ENCODE peak calls at places on chromosomes 6 and 20, in four cellular contexts. S, Q, X and Z are unnamed samples.

GRCh38 chr20:48648482-48649051 is 179.2 kb downstream of the PREX1 start:
- DNase-seq in S (no peak), X (no peak), Q (no peak), Z (no peak)

GRCh38 chr6:165983112-165984072 is 184.3 kb downstream of the TBXT start:
- DNase-seq in Q (no peak), X (no peak), S (no peak), Z (no peak)

GRCh38 chr6:100378576-100378975 is 86.1 kb downstream of the SIM1 start:
- DNase-seq in S (no peak), Q (no peak), X (peak; percentile 17), Z (no peak)

GRCh38 chr20:52493177-52493711 is 301.7 kb upstream of the ZFP64 start:
- DNase-seq in X (peak; percentile 49), Q (peak; percentile 41), S (no peak), Z (no peak)

GRCh38 chr20:43960231-43960630 is 45.6 kb downstream of the TOX2 start:
- DNase-seq in Q (no peak), S (no peak), X (no peak), Z (no peak)

GRCh38 chr6:166595949-166596348 is 9.5 kb upstream of the RAMACL start:
- DNase-seq in Q (no peak), X (no peak), S (no peak), Z (no peak)

GRCh38 chr6:154622618-154623336 is 110.4 kb upstream of the SCAF8 start:
- DNase-seq in S (no peak), X (no peak), Q (no peak), Z (no peak)

GRCh38 chr6:3162067-3162497 is 4.7 kb upstream of the TUBB2A start:
- DNase-seq in X (peak; percentile 76), S (no peak), Q (no peak), Z (no peak)

GRCh38 chr20:63009988-63010769 is 3.4 kb upstream of the BHLHE23 start:
- DNase-seq in Q (no peak), S (peak; percentile 63), X (no peak), Z (no peak)

GRCh38 chr6:78910611-78911134 is 43.3 kb downstream of the IRAK1BP1 start:
- DNase-seq in S (no peak), Q (peak; percentile 45), X (no peak), Z (no peak)

GRCh38 chr20:57395111-57395959 is 4.1 kb downstream of the RBM38 start:
- DNase-seq in Q (no peak), X (no peak), S (no peak), Z (no peak)